ENCODE peak calls at places on chromosomes 12 and 14, in nine cellular contexts. B is tibial artery; H is ovary; F is kidney; U is cardiac muscle cell; E is epithelial cell of prostate; Z is HCT116; G is CD8-positive, alpha-beta T cell; Y is effector memory CD4-positive, alpha-beta T cell. T is an unnamed sample.

GRCh38 chr14:71905031-71905430 is 27.2 kb upstream of the RGS6 start:
- DNase-seq in U (no peak), E (no peak), H (no peak), B (no peak), Y (no peak), Z (no peak), F (no peak), G (no peak), T (no peak)

GRCh38 chr12:14803830-14804160 is 325 bp downstream of the C12orf60 start:
- DNase-seq in U (no peak), Y (no peak), H (no peak), G (no peak), F (no peak), B (no peak), E (no peak), Z (peak), T (no peak)

GRCh38 chr14:45198551-45198950 is 54.5 kb downstream of the MIS18BP1 start:
- DNase-seq in G (no peak), Z (no peak), B (no peak), Y (no peak), F (no peak), E (peak), H (no peak), U (no peak), T (no peak)

GRCh38 chr14:51293149-51293925 is 53.3 kb downstream of the TMX1 start:
- DNase-seq in Z (no peak), B (no peak), F (no peak), Y (no peak), H (no peak), U (no peak), G (no peak), E (no peak), T (peak)

GRCh38 chr12:53674977-53675700 is 744 bp downstream of the ATP5MC2 start:
- DNase-seq in Z (no peak), U (no peak), B (peak), H (no peak), F (no peak), G (no peak), E (no peak), Y (no peak), T (no peak)

GRCh38 chr14:63178912-63179311 is 25.3 kb upstream of the RHOJ start:
- DNase-seq in Z (no peak), E (peak), G (no peak), H (no peak), F (no peak), U (no peak), Y (no peak), B (no peak), T (no peak)

GRCh38 chr14:100783630-100784321 is 42.1 kb upstream of the MEG3 start:
- DNase-seq in E (no peak), Z (no peak), F (peak), U (no peak), H (no peak), Y (no peak), G (no peak), B (peak), T (no peak)

GRCh38 chr14:102708494-102708893 is 68.8 kb upstream of the TRAF3 start:
- DNase-seq in H (no peak), E (no peak), Z (no peak), B (no peak), F (no peak), G (no peak), Y (no peak), U (no peak), T (no peak)

GRCh38 chr14:34170891-34171290 is 220.0 kb upstream of the EGLN3 start:
- DNase-seq in F (no peak), U (no peak), E (no peak), G (no peak), B (no peak), H (no peak), Z (no peak), Y (no peak), T (no peak)

GRCh38 chr12:119693511-119693910 is 25.6 kb downstream of the PRKAB1 start:
- DNase-seq in Z (no peak), Y (no peak), H (no peak), E (no peak), G (no peak), F (no peak), B (peak), U (no peak), T (no peak)

GRCh38 chr12:102426599-102427541 is 53.5 kb downstream of the IGF1 start:
- DNase-seq in F (no peak), E (no peak), G (no peak), Z (no peak), U (no peak), H (no peak), Y (no peak), B (no peak), T (no peak)

GRCh38 chr12:77339610-77340009 is 274.2 kb upstream of the E2F7 start:
- DNase-seq in Y (no peak), U (no peak), E (no peak), G (no peak), Z (no peak), B (no peak), H (no peak), F (no peak), T (no peak)

GRCh38 chr12:74915718-74916117 is 293.9 kb downstream of the KCNC2 start:
- DNase-seq in Y (no peak), Z (no peak), F (no peak), B (no peak), H (no peak), E (no peak), U (no peak), G (no peak), T (no peak)

GRCh38 chr12:2841056-2841455 is 6.2 kb upstream of the NRIP2 start:
- DNase-seq in Z (no peak), U (no peak), Y (no peak), E (no peak), B (peak), F (no peak), H (no peak), G (no peak), T (no peak)

GRCh38 chr14:91866061-91866460 is 1.3 kb downstream of the TC2N start:
- DNase-seq in G (peak), Z (no peak), H (no peak), Y (no peak), E (no peak), U (no peak), F (no peak), B (no peak), T (no peak)

GRCh38 chr12:52203126-52203921 is 11.5 kb upstream of the KRT80 start:
- DNase-seq in G (peak), Y (no peak), U (no peak), Z (peak), B (peak), F (peak), H (no peak), E (peak), T (no peak)

GRCh38 chr12:22409071-22409951 is 74.8 kb upstream of the ST8SIA1 start:
- DNase-seq in H (no peak), F (no peak), E (no peak), G (peak), Y (peak), B (no peak), Z (no peak), U (peak), T (no peak)

GRCh38 chr12:65123435-65124063 is 2.4 kb upstream of the WIF1 start:
- DNase-seq in U (peak), Y (no peak), Z (no peak), E (no peak), B (no peak), G (no peak), H (no peak), F (no peak), T (no peak)

GRCh38 chr12:63955831-63956685 is 111.6 kb downstream of the SRGAP1 start:
- DNase-seq in H (peak), F (no peak), Z (no peak), U (no peak), B (peak), Y (no peak), E (no peak), G (no peak), T (no peak)

GRCh38 chr14:73746540-73747385 is 32.6 kb upstream of the PNMA1 start:
- DNase-seq in G (no peak), H (no peak), B (no peak), E (no peak), Z (no peak), F (no peak), U (no peak), Y (no peak), T (no peak)

GRCh38 chr14:65476942-65477318 is 64.4 kb downstream of the FUT8 start:
- DNase-seq in U (no peak), Z (no peak), H (no peak), F (no peak), E (no peak), G (no peak), Y (no peak), B (no peak), T (no peak)

GRCh38 chr14:65476290-65476941 is 63.9 kb downstream of the FUT8 start:
- DNase-seq in Y (no peak), U (no peak), H (no peak), F (no peak), B (no peak), E (no peak), G (no peak), Z (no peak), T (no peak)

GRCh38 chr14:65478017-65478416 is 65.5 kb downstream of the FUT8 start:
- DNase-seq in B (no peak), U (no peak), Z (peak), F (no peak), H (no peak), Y (no peak), E (no peak), G (no peak), T (no peak)

GRCh38 chr14:65478596-65478995 is 66.1 kb downstream of the FUT8 start:
- DNase-seq in E (peak), Y (no peak), F (no peak), Z (peak), G (no peak), U (no peak), H (no peak), B (no peak), T (no peak)

DNA sequence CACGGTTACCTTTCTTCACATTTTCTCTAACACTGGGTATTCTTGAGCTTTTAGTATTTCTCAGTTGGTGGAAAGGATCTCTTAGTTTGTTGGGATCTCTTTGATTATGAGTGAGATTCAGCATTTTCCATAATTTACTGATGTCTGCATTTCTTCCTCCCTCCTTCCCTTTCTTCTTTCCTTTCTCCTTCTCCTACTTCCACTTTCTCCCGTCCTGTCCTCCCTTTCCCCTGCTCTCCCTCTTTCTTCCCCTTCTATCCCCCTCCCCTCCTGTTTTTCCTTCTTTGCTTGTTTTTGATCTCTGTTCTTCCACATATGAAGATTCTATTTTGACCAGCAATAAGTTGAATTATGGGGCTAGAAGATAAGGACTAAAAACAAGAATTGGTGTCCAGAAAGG is 66.9 kb downstream of the FUT8 start:
- DNase-seq in H (no peak), F (no peak), G (no peak), U (no peak), E (no peak), B (no peak), Z (no peak), Y (no peak), T (no peak)
- H3K27ac ChIP-seq in H (no peak), F (no peak), G (no peak), U (no peak), E (no peak), B (no peak), Z (no peak), Y (no peak), T (peak)

DNA sequence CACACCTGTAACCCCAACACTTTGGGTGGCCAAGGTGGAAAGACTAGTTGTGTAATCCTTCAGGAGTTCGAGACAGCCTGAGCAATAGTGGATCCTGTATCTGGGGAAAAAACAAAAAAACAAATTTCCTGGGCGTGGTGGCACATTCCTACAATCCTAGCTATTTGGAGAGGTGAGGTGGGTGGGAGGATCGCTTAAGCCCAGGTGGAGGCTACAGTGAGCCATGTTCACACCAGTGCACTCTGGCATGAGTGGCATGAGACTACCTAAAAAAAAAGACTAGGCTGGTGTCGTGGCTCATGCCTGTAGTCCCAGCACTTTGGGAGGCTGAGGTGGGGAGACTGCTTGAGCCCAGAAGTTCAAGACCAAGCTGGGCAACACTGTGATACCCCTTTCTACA is 17.2 kb downstream of the PTGES3 start:
- DNase-seq in Z (no peak), Y (no peak), G (no peak), E (no peak), B (peak), H (no peak), F (peak), U (no peak), T (no peak)
- H3K27ac ChIP-seq in Z (no peak), Y (no peak), G (no peak), E (peak), B (no peak), H (no peak), F (no peak), U (no peak), T (no peak)

DNA sequence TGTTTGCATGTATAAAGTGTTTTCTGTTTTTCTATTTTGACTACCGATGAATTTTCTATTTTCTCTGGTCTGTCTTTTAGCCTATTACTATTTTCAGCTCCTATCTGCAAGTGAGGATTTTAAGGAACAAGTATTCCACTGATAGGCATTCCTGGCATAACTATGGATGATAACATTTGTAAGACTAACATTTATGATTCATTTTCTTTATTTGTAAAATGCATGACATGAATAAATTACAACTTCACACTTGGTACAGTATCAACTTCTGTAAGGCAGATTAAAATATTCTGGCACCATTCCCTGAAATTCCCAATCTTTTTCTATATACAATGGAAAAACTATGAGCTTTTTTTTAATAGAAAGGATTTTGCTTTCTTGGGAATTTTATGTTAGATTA is 121.0 kb upstream of the GARIN2 start:
- DNase-seq in Y (no peak), F (no peak), H (no peak), E (no peak), U (no peak), B (no peak), G (no peak), Z (no peak), T (no peak)
- H3K27ac ChIP-seq in Y (no peak), F (no peak), H (no peak), E (no peak), U (peak), B (no peak), G (no peak), Z (no peak), T (no peak)

GRCh38 chr12:95608252-95609033 is 57.2 kb upstream of the USP44 start:
- DNase-seq in B (peak), U (no peak), H (peak), Z (no peak), G (no peak), Y (no peak), E (peak), F (no peak), T (no peak)
- H3K27ac ChIP-seq in B (peak), U (no peak), H (no peak), Z (no peak), G (no peak), Y (no peak), E (peak), F (no peak), T (no peak)

GRCh38 chr14:75286313-75286712 is 7.7 kb downstream of the FOS start:
- DNase-seq in B (peak), Z (no peak), E (no peak), Y (no peak), H (no peak), F (no peak), U (peak), G (no peak), T (no peak)
- H3K27ac ChIP-seq in B (no peak), Z (no peak), E (no peak), Y (no peak), H (no peak), F (no peak), U (peak), G (no peak), T (no peak)

DNA sequence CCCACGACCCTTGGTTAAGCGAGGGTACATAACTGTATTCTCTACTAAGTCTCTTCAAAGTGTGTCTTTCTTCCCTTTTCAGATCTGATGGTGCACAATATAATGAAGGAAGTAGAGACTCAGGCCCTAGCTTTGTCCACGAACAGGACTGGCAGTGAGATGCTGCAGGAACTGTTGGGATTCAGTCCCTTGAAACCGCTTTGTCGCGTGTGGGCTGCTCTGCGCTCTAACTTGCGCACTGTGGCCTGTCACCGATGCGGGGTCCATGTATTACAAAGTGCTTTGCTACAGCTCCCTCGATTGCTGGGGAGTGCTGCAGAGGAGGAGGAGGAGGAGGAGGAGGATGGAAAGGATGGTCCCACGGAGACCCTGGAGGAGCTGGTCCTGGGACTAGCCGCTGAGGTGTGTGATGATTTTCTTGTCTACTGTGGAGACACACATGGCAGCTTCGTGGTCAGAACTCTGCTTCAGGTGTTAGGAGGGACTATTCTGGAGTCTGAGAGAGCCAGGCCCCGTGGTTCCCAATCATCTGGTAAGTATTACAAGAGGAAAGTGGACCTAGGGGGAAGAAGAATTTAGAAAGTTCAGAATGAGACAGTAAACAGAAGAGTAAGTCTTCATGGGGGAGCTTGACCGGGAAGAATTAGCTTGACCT is 803 bp downstream of the NOP9 start:
- DNase-seq in U (no peak), G (no peak), B (no peak), E (no peak), F (no peak), Z (no peak), Y (no peak), H (no peak), T (no peak)
- H3K27ac ChIP-seq in U (peak), G (peak), B (peak), E (peak), F (no peak), Z (peak), Y (peak), H (peak), T (peak)

GRCh38 chr14:65225299-65226159 is 123.2 kb upstream of the MAX start:
- DNase-seq in F (no peak), U (no peak), G (no peak), Z (no peak), B (peak), H (no peak), Y (no peak), E (no peak), T (no peak)
- H3K27ac ChIP-seq in F (peak), U (no peak), G (no peak), Z (no peak), B (no peak), H (no peak), Y (no peak), E (no peak), T (peak)

GRCh38 chr12:116361404-116362223 is 84.1 kb upstream of the MED13L start:
- DNase-seq in B (no peak), F (no peak), E (no peak), H (no peak), U (no peak), G (no peak), Z (no peak), Y (no peak), T (no peak)
- H3K27ac ChIP-seq in B (no peak), F (no peak), E (no peak), H (no peak), U (no peak), G (no peak), Z (no peak), Y (no peak), T (no peak)

T was measured in substantia nigra.